ENCODE peak calls at places on chromosomes 7 and 10, in nine cellular contexts. H, G, O, Z, F, N, Y, D and V are unnamed samples.

GRCh38 chr7:40753455-40753854 is 618.6 kb downstream of the SUGCT start:
- DNase-seq in H (no peak), G (no peak), O (no peak), Z (no peak), F (no peak), N (no peak), Y (no peak), D (no peak), V (no peak)

GRCh38 chr7:117597755-117598154 is 117.9 kb downstream of the CFTR start:
- DNase-seq in H (no peak), G (no peak), O (no peak), Z (no peak), F (no peak), N (no peak), Y (no peak), D (no peak), V (no peak)

GRCh38 chr7:26705567-26705966 is 158.8 kb downstream of the SKAP2 start:
- DNase-seq in H (no peak), G (no peak), O (peak), Z (peak), F (no peak), N (no peak), Y (peak), D (peak), V (no peak)

GRCh38 chr7:153641202-153641601 is 411.0 kb upstream of the DPP6 start:
- DNase-seq in H (no peak), G (no peak), O (no peak), Z (no peak), F (no peak), N (no peak), Y (no peak), D (no peak), V (no peak)

GRCh38 chr10:89332092-89332633 is 4.4 kb downstream of the IFIT3 start:
- DNase-seq in H (no peak), G (no peak), O (peak), Z (no peak), F (no peak), N (no peak), Y (peak), D (no peak), V (no peak)

GRCh38 chr7:151012921-151013347 is 11.4 kb downstream of the ATG9B start:
- DNase-seq in H (no peak), G (no peak), O (no peak), Z (peak), F (no peak), N (no peak), Y (peak), D (no peak), V (no peak)

GRCh38 chr10:100790761-100791208 is 45.4 kb downstream of the PAX2 start:
- DNase-seq in H (no peak), G (no peak), O (no peak), Z (peak), F (no peak), N (no peak), Y (no peak), D (no peak), V (no peak)

GRCh38 chr7:18590744-18591340 is 95.3 kb downstream of the HDAC9 start:
- DNase-seq in H (no peak), G (no peak), O (peak), Z (peak), F (no peak), N (no peak), Y (peak), D (no peak), V (no peak)

GRCh38 chr7:36114355-36114754 is 38.7 kb upstream of the EEPD1 start:
- DNase-seq in H (no peak), G (no peak), O (no peak), Z (no peak), F (no peak), N (no peak), Y (no peak), D (no peak), V (no peak)

GRCh38 chr10:78535716-78536218 is 502.1 kb downstream of the RPS24 start:
- DNase-seq in H (no peak), G (no peak), O (no peak), Z (no peak), F (no peak), N (no peak), Y (no peak), D (no peak), V (no peak)

GRCh38 chr7:87216701-87217508 is 2.6 kb downstream of the TMEM243 start:
- DNase-seq in H (no peak), G (no peak), O (no peak), Z (no peak), F (peak), N (no peak), Y (no peak), D (no peak), V (no peak)

GRCh38 chr7:126411032-126411820 is 841.5 kb downstream of the GRM8 start:
- DNase-seq in H (no peak), G (no peak), O (no peak), Z (no peak), F (no peak), N (no peak), Y (no peak), D (no peak), V (no peak)

GRCh38 chr7:70775570-70776156 is 356.3 kb upstream of the GALNT17 start:
- DNase-seq in H (no peak), G (no peak), O (no peak), Z (no peak), F (no peak), N (no peak), Y (no peak), D (no peak), V (no peak)

GRCh38 chr10:77513783-77514331 is 123.8 kb downstream of the KCNMA1 start:
- DNase-seq in H (no peak), G (no peak), O (no peak), Z (no peak), F (no peak), N (peak), Y (peak), D (peak), V (no peak)

GRCh38 chr7:34361663-34362250 is 296.3 kb upstream of the NPSR1 start:
- DNase-seq in H (no peak), G (no peak), O (no peak), Z (no peak), F (no peak), N (no peak), Y (no peak), D (no peak), V (no peak)

GRCh38 chr10:7233259-7233991 is 177.4 kb downstream of the SFMBT2 start:
- DNase-seq in H (no peak), G (no peak), O (no peak), Z (no peak), F (no peak), N (no peak), Y (no peak), D (peak), V (no peak)

GRCh38 chr7:48011323-48011722 is 17.6 kb downstream of the SUN3 start:
- DNase-seq in H (no peak), G (no peak), O (no peak), Z (no peak), F (no peak), N (no peak), Y (no peak), D (no peak), V (no peak)

GRCh38 chr7:3246133-3246532 is 54.9 kb upstream of the SDK1 start:
- DNase-seq in H (no peak), G (no peak), O (no peak), Z (no peak), F (no peak), N (no peak), Y (no peak), D (no peak), V (no peak)

GRCh38 chr7:89123871-89124270 is 328.3 kb upstream of the TEX47 start:
- DNase-seq in H (no peak), G (no peak), O (no peak), Z (no peak), F (no peak), N (no peak), Y (no peak), D (peak), V (no peak)

GRCh38 chr7:139731802-139732470 is 45.9 kb downstream of the HIPK2 start:
- DNase-seq in H (no peak), G (no peak), O (no peak), Z (peak), F (no peak), N (no peak), Y (peak), D (peak), V (peak)

GRCh38 chr10:52004342-52004949 is 305.1 kb upstream of the CSTF2T start:
- DNase-seq in H (no peak), G (no peak), O (peak), Z (peak), F (no peak), N (no peak), Y (peak), D (no peak), V (peak)

GRCh38 chr7:155583636-155584035 is 37.3 kb upstream of the CNPY1 start:
- DNase-seq in H (no peak), G (no peak), O (no peak), Z (no peak), F (no peak), N (no peak), Y (no peak), D (no peak), V (no peak)

GRCh38 chr7:132575336-132575986 is 809 bp downstream of the PLXNA4 start:
- DNase-seq in H (no peak), G (no peak), O (no peak), Z (no peak), F (no peak), N (no peak), Y (no peak), D (no peak), V (no peak)

GRCh38 chr10:123622381-123622780 is 43.8 kb upstream of the GPR26 start:
- DNase-seq in H (no peak), G (no peak), O (no peak), Z (no peak), F (no peak), N (no peak), Y (no peak), D (no peak), V (no peak)

GRCh38 chr10:93074137-93074596 is 474 bp downstream of the CYP26A1 start:
- DNase-seq in H (no peak), G (no peak), O (no peak), Z (no peak), F (no peak), N (no peak), Y (no peak), D (peak), V (no peak)

GRCh38 chr10:68135922-68136718 is 26.8 kb downstream of the MYPN start:
- DNase-seq in H (no peak), G (no peak), O (peak), Z (peak), F (no peak), N (no peak), Y (peak), D (no peak), V (peak)

GRCh38 chr7:125149151-125149550 is 219.5 kb upstream of the POT1 start:
- DNase-seq in H (no peak), G (no peak), O (no peak), Z (no peak), F (no peak), N (no peak), Y (no peak), D (no peak), V (no peak)

GRCh38 chr10:786666-787512 is 97.4 kb upstream of the DIP2C start:
- DNase-seq in H (no peak), G (no peak), O (no peak), Z (no peak), F (no peak), N (no peak), Y (no peak), D (peak), V (no peak)

GRCh38 chr7:128421384-128421783 is 11.6 kb upstream of the IMPDH1 start:
- DNase-seq in H (no peak), G (no peak), O (no peak), Z (no peak), F (no peak), N (no peak), Y (no peak), D (no peak), V (no peak)

GRCh38 chr10:13660545-13660920 is 73.8 kb downstream of the PRPF18 start:
- DNase-seq in H (no peak), G (no peak), O (no peak), Z (no peak), F (no peak), N (no peak), Y (no peak), D (no peak), V (no peak)

GRCh38 chr10:116590590-116591444 is at the start of gene PNLIPRP1:
- DNase-seq in H (no peak), G (no peak), O (no peak), Z (no peak), F (no peak), N (no peak), Y (no peak), D (no peak), V (no peak)

GRCh38 chr10:120328647-120329046 is 128.4 kb upstream of the PLPP4 start:
- DNase-seq in H (no peak), G (no peak), O (no peak), Z (peak), F (no peak), N (no peak), Y (no peak), D (no peak), V (no peak)